ENCODE peak calls at places on chromosomes 11 and 22, in six cellular contexts. R is mesendoderm, Y is IMR-90, F is right cardiac atrium, D is Peyer's patch, V is GM23338. X is an unnamed sample. For H3K27me3, the result is how much of the 10 kb centered on the place peaks cover.

GRCh38 chr11:45171550-45171949 is 25.1 kb downstream of the PRDM11 start:
- DNase-seq in D (peak), Y (no peak), R (no peak), F (no peak), V (no peak), X (no peak)

GRCh38 chr11:791658-792534 is 2.0 kb upstream of the CEND1 start:
- DNase-seq in R (no peak), F (peak), D (no peak), V (no peak), Y (no peak), X (no peak)

GRCh38 chr11:40360206-40360798 is 1099.2 kb downstream of the LRRC4C start:
- DNase-seq in F (no peak), D (no peak), Y (no peak), R (no peak), V (no peak), X (no peak)

GRCh38 chr11:7060828-7061227 is 28.0 kb upstream of the RBMXL2 start:
- DNase-seq in R (no peak), F (no peak), V (no peak), D (no peak), Y (peak), X (no peak)

GRCh38 chr11:118263694-118264567 is at the start of gene MPZL2:
- DNase-seq in R (peak), D (peak), Y (no peak), F (peak), V (peak), X (no peak)

GRCh38 chr11:118673361-118674093 is 5.9 kb downstream of the TREH start:
- DNase-seq in F (no peak), Y (no peak), V (no peak), R (no peak), D (no peak), X (no peak)

GRCh38 chr11:7687386-7687785 is 14.1 kb upstream of the CYB5R2 start:
- DNase-seq in D (no peak), R (peak), Y (no peak), F (no peak), V (no peak), X (no peak)

GRCh38 chr11:131760191-131760951 is 390.0 kb downstream of the NTM start:
- DNase-seq in D (no peak), Y (peak), R (peak), V (peak), F (no peak), X (no peak)

GRCh38 chr11:120546312-120547205 is 35.0 kb downstream of the GRIK4 start:
- DNase-seq in Y (peak), R (peak), F (peak), D (no peak), V (peak), X (no peak)

GRCh38 chr11:91396243-91397133 is 828.1 kb upstream of the FAT3 start:
- DNase-seq in D (no peak), R (no peak), F (no peak), V (no peak), Y (peak), X (no peak)

GRCh38 chr22:35072939-35073338 is 7.0 kb downstream of the ISX start:
- DNase-seq in V (no peak), F (no peak), D (no peak), Y (peak), R (peak), X (peak)

GRCh38 chr11:72574046-72574445 is 100.2 kb downstream of the PDE2A start:
- DNase-seq in Y (no peak), R (no peak), V (no peak), D (no peak), F (no peak), X (no peak)

GRCh38 chr11:123054301-123055065 is 7.5 kb downstream of the HSPA8 start:
- DNase-seq in Y (peak), F (no peak), D (no peak), V (peak), R (peak), X (no peak)

GRCh38 chr11:128653828-128654231 is 40.0 kb upstream of the FLI1 start:
- DNase-seq in D (no peak), F (peak), V (peak), R (peak), Y (peak), X (peak)

GRCh38 chr11:43874738-43875137 is 5.9 kb upstream of the ALKBH3 start:
- DNase-seq in R (no peak), V (no peak), Y (no peak), D (no peak), F (no peak), X (no peak)
- H3K27me3 ChIP-seq in R (under half), V (under half), Y (under half), D (under half), F (under half), X (under half)

GRCh38 chr22:49709464-49709863 is 118.2 kb downstream of the BRD1 start:
- DNase-seq in Y (no peak), F (no peak), V (no peak), R (no peak), D (no peak), X (no peak)

GRCh38 chr22:49713003-49713402 is 114.7 kb downstream of the BRD1 start:
- DNase-seq in F (no peak), V (no peak), Y (no peak), R (no peak), D (no peak), X (no peak)

GRCh38 chr22:49715450-49715849 is 112.2 kb downstream of the BRD1 start:
- DNase-seq in D (no peak), V (no peak), Y (no peak), R (no peak), F (no peak), X (no peak)

GRCh38 chr22:49710746-49711145 is 116.9 kb downstream of the BRD1 start:
- DNase-seq in D (no peak), V (no peak), F (no peak), Y (no peak), R (no peak), X (no peak)

DNA sequence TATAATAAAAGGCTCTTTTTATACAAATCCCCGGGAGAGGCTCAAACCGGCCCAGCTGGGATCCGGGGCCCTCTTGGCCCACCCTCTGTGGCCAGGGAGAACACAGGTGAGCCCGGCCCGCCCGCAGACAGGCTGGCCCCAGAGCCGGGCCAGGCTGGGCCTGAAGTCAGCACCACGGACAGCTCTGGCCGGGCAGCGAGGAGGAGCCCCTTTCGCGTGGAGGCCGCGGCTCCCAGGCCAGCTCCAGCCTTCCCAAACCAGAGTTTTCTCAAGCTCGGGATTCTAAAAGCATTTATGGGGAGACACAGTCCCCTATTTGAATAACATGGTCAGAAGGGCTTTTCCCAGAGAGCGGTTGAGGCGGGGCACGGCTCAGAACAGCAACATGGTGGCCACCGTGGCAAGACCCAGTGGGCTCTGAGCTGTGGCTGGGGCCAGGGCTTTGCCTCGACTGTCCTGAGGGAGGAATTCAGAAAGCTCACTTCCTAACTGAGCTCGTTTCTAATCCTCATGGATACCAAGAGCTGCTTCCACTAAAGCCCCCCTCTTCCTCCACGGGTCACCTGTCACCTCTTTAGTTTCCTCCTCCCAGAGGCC is 115.4 kb downstream of the BRD1 start:
- DNase-seq in D (no peak), R (peak), F (no peak), Y (no peak), V (no peak), X (no peak)
- H3K27me3 ChIP-seq in D (under half), R (under half), F (under half), Y (under half), V (under half), X (under half)

GRCh38 chr22:39973656-39974055 is 13.5 kb downstream of the TMA7B start:
- DNase-seq in Y (no peak), V (no peak), F (no peak), R (no peak), D (no peak), X (no peak)
- H3K27me3 ChIP-seq in Y (half or more), V (under half), F (under half), R (under half), D (under half), X (under half)

DNA sequence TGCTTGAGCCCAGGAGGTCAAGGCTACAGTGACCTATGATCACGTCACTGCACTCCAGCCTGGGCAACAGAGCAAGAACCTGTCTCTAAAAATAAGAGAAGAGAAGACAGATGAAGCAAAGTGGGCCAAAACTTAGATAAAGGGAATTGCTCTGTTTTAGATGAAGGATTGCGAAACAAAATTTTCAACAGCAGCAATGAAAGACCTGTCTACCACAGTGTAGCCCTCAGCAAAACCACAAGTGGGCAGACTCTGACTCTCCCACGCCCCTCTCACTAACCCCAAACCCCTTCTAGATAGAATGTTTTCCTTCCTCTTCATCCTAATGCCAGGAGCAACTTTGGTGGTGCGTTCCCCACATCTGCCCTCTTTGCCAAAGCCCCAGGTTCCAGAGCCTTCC is 105.6 kb upstream of the ALDH3B2 start:
- DNase-seq in V (no peak), Y (no peak), R (no peak), D (no peak), F (no peak), X (no peak)
- H3K27me3 ChIP-seq in V (under half), Y (under half), R (under half), D (under half), F (under half), X (under half)

GRCh38 chr11:10936999-10937398 is 79.1 kb upstream of the ZBED5 start:
- DNase-seq in Y (no peak), F (no peak), R (no peak), V (no peak), D (no peak), X (no peak)

GRCh38 chr11:10933455-10934292 is 75.8 kb upstream of the ZBED5 start:
- DNase-seq in F (peak), R (peak), D (peak), Y (peak), V (peak), X (peak)

GRCh38 chr11:10932976-10933375 is 75.1 kb upstream of the ZBED5 start:
- DNase-seq in R (no peak), Y (no peak), D (no peak), V (peak), F (no peak), X (no peak)

GRCh38 chr11:10934293-10934850 is 76.5 kb upstream of the ZBED5 start:
- DNase-seq in V (no peak), Y (no peak), R (no peak), F (no peak), D (no peak), X (no peak)

GRCh38 chr11:10935015-10935564 is 77.2 kb upstream of the ZBED5 start:
- DNase-seq in D (peak), V (no peak), R (no peak), F (no peak), Y (no peak), X (no peak)
- H3K27me3 ChIP-seq in D (under half), V (under half), R (under half), F (under half), Y (under half), X (under half)

DNA sequence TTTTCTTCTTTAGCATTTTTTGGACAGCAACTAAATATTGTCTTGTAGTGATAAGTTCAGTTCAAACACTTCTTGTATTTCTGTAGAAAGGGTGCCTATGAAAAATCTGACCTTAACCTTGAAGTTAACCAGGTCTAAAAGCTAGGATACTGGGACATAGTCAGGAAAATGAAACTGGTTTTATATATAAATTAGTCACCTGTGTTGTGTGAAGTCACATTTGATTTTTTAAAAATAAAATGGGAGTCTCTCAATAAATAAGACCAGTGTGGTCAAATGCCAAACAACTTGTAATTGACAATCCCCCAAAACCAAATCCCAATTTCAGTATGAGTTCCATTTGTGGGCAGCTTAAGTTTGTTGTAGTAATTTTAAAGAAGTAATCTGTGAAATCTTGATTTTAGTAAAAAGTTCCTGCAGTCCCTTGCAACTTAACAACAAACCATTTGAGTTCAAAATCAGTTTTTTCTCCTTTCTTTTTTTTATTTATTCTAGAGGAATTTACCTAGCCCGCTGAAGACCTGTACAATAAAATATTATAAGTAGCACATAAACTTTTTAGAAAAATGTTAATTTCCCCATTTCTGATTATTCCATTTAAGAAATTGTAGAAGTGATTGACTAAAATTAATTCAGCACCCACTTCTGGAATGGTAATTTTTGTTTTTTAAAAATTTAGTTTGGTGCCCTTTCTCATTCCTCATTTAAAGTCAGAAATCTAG is 84.4 kb upstream of the PPARA start:
- DNase-seq in V (no peak), Y (no peak), R (no peak), D (no peak), F (no peak), X (no peak)
- H3K27me3 ChIP-seq in V (half or more), Y (under half), R (under half), D (under half), F (under half), X (under half)

GRCh38 chr11:14565845-14566244 is 45.7 kb upstream of the PSMA1 start:
- DNase-seq in V (no peak), R (peak), D (no peak), F (no peak), Y (no peak), X (no peak)
- H3K27me3 ChIP-seq in V (under half), R (under half), D (under half), F (under half), Y (under half), X (under half)

GRCh38 chr22:17738386-17739128 is 35.7 kb downstream of the BID start:
- DNase-seq in D (no peak), Y (no peak), R (no peak), V (no peak), F (no peak), X (no peak)
- H3K27me3 ChIP-seq in D (under half), Y (under half), R (under half), V (under half), F (under half), X (under half)

GRCh38 chr11:124870430-124870829 is 5.2 kb downstream of the ROBO3 start:
- DNase-seq in R (no peak), V (no peak), F (no peak), Y (no peak), D (no peak), X (peak)

GRCh38 chr11:124868322-124869274 is 3.4 kb downstream of the ROBO3 start:
- DNase-seq in Y (no peak), R (no peak), D (peak), V (peak), F (no peak), X (peak)

GRCh38 chr11:124867700-124868099 is 2.5 kb downstream of the ROBO3 start:
- DNase-seq in D (peak), R (peak), Y (peak), V (peak), F (no peak), X (peak)

GRCh38 chr11:124869331-124869730 is 4.1 kb downstream of the ROBO3 start:
- DNase-seq in R (no peak), D (no peak), Y (no peak), V (no peak), F (no peak), X (peak)

GRCh38 chr11:124869856-124870387 is 4.7 kb downstream of the ROBO3 start:
- DNase-seq in R (no peak), D (no peak), V (no peak), Y (no peak), F (no peak), X (peak)
- H3K27me3 ChIP-seq in R (half or more), D (half or more), V (half or more), Y (half or more), F (under half), X (under half)